ENCODE peak calls at places on chromosome 18, in five cellular contexts. One of them, this sample, is unnamed.

GRCh38 chr18:76471593-76471992 is 23.4 kb downstream of the ZNF516 start:
- DNase-seq in mesendoderm: no peak
- DNase-seq in posterior vena cava: no peak
- DNase-seq in naive thymus-derived CD4-positive, alpha-beta T cell: no peak
- DNase-seq in stimulated activated CD4-positive, alpha-beta T cell treated with anti-CD3 and anti-CD28 coated beads, Interleukin-1b, Interleukin-23, amount 100 ng/mL, for 4 hours: no peak
- DNase-seq in this sample: no peak

GRCh38 chr18:55981712-55982475 is 393.9 kb upstream of the TCF4 start:
- DNase-seq in stimulated activated CD4-positive, alpha-beta T cell treated with anti-CD3 and anti-CD28 coated beads, Interleukin-1b, Interleukin-23, amount 100 ng/mL, for 4 hours: no peak
- DNase-seq in mesendoderm: no peak
- DNase-seq in naive thymus-derived CD4-positive, alpha-beta T cell: no peak
- DNase-seq in posterior vena cava: no peak
- DNase-seq in this sample: no peak

GRCh38 chr18:28468903-28469302 is 292.0 kb upstream of the CDH2 start:
- DNase-seq in posterior vena cava: no peak
- DNase-seq in stimulated activated CD4-positive, alpha-beta T cell treated with anti-CD3 and anti-CD28 coated beads, Interleukin-1b, Interleukin-23, amount 100 ng/mL, for 4 hours: no peak
- DNase-seq in naive thymus-derived CD4-positive, alpha-beta T cell: no peak
- DNase-seq in mesendoderm: no peak
- DNase-seq in this sample: no peak

GRCh38 chr18:59268722-59269562 is 4.3 kb downstream of the RAX start:
- DNase-seq in mesendoderm: peak; percentile 90
- DNase-seq in posterior vena cava: peak; percentile 80
- DNase-seq in naive thymus-derived CD4-positive, alpha-beta T cell: no peak
- DNase-seq in stimulated activated CD4-positive, alpha-beta T cell treated with anti-CD3 and anti-CD28 coated beads, Interleukin-1b, Interleukin-23, amount 100 ng/mL, for 4 hours: no peak
- DNase-seq in this sample: peak; percentile 91

GRCh38 chr18:23779696-23780303 is 90.5 kb downstream of the LAMA3 start:
- DNase-seq in naive thymus-derived CD4-positive, alpha-beta T cell: no peak
- DNase-seq in posterior vena cava: no peak
- DNase-seq in stimulated activated CD4-positive, alpha-beta T cell treated with anti-CD3 and anti-CD28 coated beads, Interleukin-1b, Interleukin-23, amount 100 ng/mL, for 4 hours: no peak
- DNase-seq in mesendoderm: peak; percentile 68
- DNase-seq in this sample: no peak

GRCh38 chr18:78979058-78979680 is 449 bp upstream of the SALL3 start:
- DNase-seq in stimulated activated CD4-positive, alpha-beta T cell treated with anti-CD3 and anti-CD28 coated beads, Interleukin-1b, Interleukin-23, amount 100 ng/mL, for 4 hours: no peak
- DNase-seq in posterior vena cava: peak; percentile 74
- DNase-seq in mesendoderm: peak; percentile 66
- DNase-seq in naive thymus-derived CD4-positive, alpha-beta T cell: no peak
- DNase-seq in this sample: peak; percentile 87

GRCh38 chr18:11035814-11036213 is 113.6 kb downstream of the PIEZO2 start:
- DNase-seq in naive thymus-derived CD4-positive, alpha-beta T cell: no peak
- DNase-seq in posterior vena cava: no peak
- DNase-seq in stimulated activated CD4-positive, alpha-beta T cell treated with anti-CD3 and anti-CD28 coated beads, Interleukin-1b, Interleukin-23, amount 100 ng/mL, for 4 hours: no peak
- DNase-seq in mesendoderm: no peak
- DNase-seq in this sample: no peak

GRCh38 chr18:74148543-74149070 is 284 bp downstream of the TIMM21 start:
- DNase-seq in naive thymus-derived CD4-positive, alpha-beta T cell: no peak
- DNase-seq in mesendoderm: no peak
- DNase-seq in posterior vena cava: no peak
- DNase-seq in stimulated activated CD4-positive, alpha-beta T cell treated with anti-CD3 and anti-CD28 coated beads, Interleukin-1b, Interleukin-23, amount 100 ng/mL, for 4 hours: no peak
- DNase-seq in this sample: peak; percentile 26

GRCh38 chr18:45320724-45321123 is 294.6 kb upstream of the SLC14A2 start:
- DNase-seq in stimulated activated CD4-positive, alpha-beta T cell treated with anti-CD3 and anti-CD28 coated beads, Interleukin-1b, Interleukin-23, amount 100 ng/mL, for 4 hours: no peak
- DNase-seq in posterior vena cava: no peak
- DNase-seq in mesendoderm: peak; percentile 63
- DNase-seq in naive thymus-derived CD4-positive, alpha-beta T cell: no peak
- DNase-seq in this sample: no peak

GRCh38 chr18:23223641-23224040 is 88.4 kb downstream of the CABLES1 start:
- DNase-seq in posterior vena cava: no peak
- DNase-seq in stimulated activated CD4-positive, alpha-beta T cell treated with anti-CD3 and anti-CD28 coated beads, Interleukin-1b, Interleukin-23, amount 100 ng/mL, for 4 hours: no peak
- DNase-seq in mesendoderm: no peak
- DNase-seq in naive thymus-derived CD4-positive, alpha-beta T cell: no peak
- DNase-seq in this sample: no peak